ENCODE peak calls at places on chromosomes 5 and 9, in six cellular contexts. One of them, this sample, is unnamed.

GRCh38 chr5:43639566-43639965 is 36.6 kb downstream of the NNT start:
- DNase-seq in cardiac fibroblast: peak
- DNase-seq in H54: no peak
- DNase-seq in AG08395: no peak
- DNase-seq in HepG2: no peak
- DNase-seq in LoVo: no peak
- DNase-seq in this sample: no peak

GRCh38 chr9:97561501-97561900 is 60.0 kb downstream of the TMOD1 start:
- DNase-seq in HepG2: no peak
- DNase-seq in cardiac fibroblast: no peak
- DNase-seq in H54: no peak
- DNase-seq in AG08395: no peak
- DNase-seq in LoVo: no peak
- DNase-seq in this sample: no peak

GRCh38 chr5:10323588-10324488 is 16.1 kb upstream of the CMBL start:
- DNase-seq in cardiac fibroblast: no peak
- DNase-seq in H54: no peak
- DNase-seq in LoVo: no peak
- DNase-seq in HepG2: peak
- DNase-seq in AG08395: peak
- DNase-seq in this sample: no peak

GRCh38 chr5:66848749-66849641 is 252.8 kb downstream of the MAST4 start:
- DNase-seq in HepG2: no peak
- DNase-seq in AG08395: no peak
- DNase-seq in cardiac fibroblast: peak
- DNase-seq in H54: no peak
- DNase-seq in LoVo: no peak
- DNase-seq in this sample: no peak

GRCh38 chr9:34126207-34127034 is at the start of gene DCAF12:
- DNase-seq in H54: peak
- DNase-seq in cardiac fibroblast: peak
- DNase-seq in AG08395: peak
- DNase-seq in HepG2: peak
- DNase-seq in LoVo: peak
- DNase-seq in this sample: peak

GRCh38 chr9:115018547-115019435 is 88.4 kb upstream of the TNFSF8 start:
- DNase-seq in cardiac fibroblast: peak
- DNase-seq in AG08395: peak
- DNase-seq in HepG2: no peak
- DNase-seq in H54: no peak
- DNase-seq in LoVo: no peak
- DNase-seq in this sample: no peak

GRCh38 chr5:175922192-175922885 is 45.8 kb downstream of the THOC3 start:
- DNase-seq in AG08395: peak
- DNase-seq in LoVo: no peak
- DNase-seq in HepG2: peak
- DNase-seq in cardiac fibroblast: peak
- DNase-seq in H54: peak
- DNase-seq in this sample: peak

GRCh38 chr5:145450286-145450969 is 384.7 kb downstream of the PRELID2 start:
- DNase-seq in AG08395: no peak
- DNase-seq in HepG2: no peak
- DNase-seq in LoVo: no peak
- DNase-seq in cardiac fibroblast: peak
- DNase-seq in H54: no peak
- DNase-seq in this sample: no peak

GRCh38 chr5:103259705-103260355 is 1.3 kb downstream of the MACIR start:
- DNase-seq in AG08395: peak
- DNase-seq in H54: peak
- DNase-seq in HepG2: peak
- DNase-seq in LoVo: peak
- DNase-seq in cardiac fibroblast: peak
- DNase-seq in this sample: peak

This sample was measured in HTR-8/SVneo.